ENCODE peak calls at places on chromosomes 2 and 18, in nine cellular contexts. U is activated T-cell treated with anti-CD3 and anti-CD28 coated beads for 1 hour; Q is hippocampal formation; G is cerebellum; Z is stimulated activated CD8-positive, alpha-beta memory T cell treated with anti-CD3 and anti-CD28 coated beads, Interleukin-15, amount 100 ng/mL, for 24 hours; X is central memory CD4-positive, alpha-beta T cell; K is DMS153; I is glomerular endothelial cell; Y is tibial artery. V is an unnamed sample.

GRCh38 chr18:77622009-77622692 is 372.5 kb downstream of the GALR1 start:
- DNase-seq in U (no peak), Q (no peak), G (no peak), Z (no peak), X (peak), K (no peak), I (no peak), Y (no peak), V (no peak)

GRCh38 chr18:78785706-78786105 is 193.9 kb upstream of the SALL3 start:
- DNase-seq in U (no peak), Q (no peak), G (no peak), Z (no peak), X (no peak), K (no peak), I (no peak), Y (no peak), V (no peak)

GRCh38 chr2:181456660-181457120 is 496 bp upstream of the ITGA4 start:
- DNase-seq in U (peak), Q (no peak), G (no peak), Z (no peak), X (peak), K (peak), I (no peak), Y (peak), V (no peak)

GRCh38 chr18:74803117-74803516 is 205.4 kb downstream of the ZNF407 start:
- DNase-seq in U (no peak), Q (no peak), G (no peak), Z (no peak), X (no peak), K (no peak), I (no peak), Y (no peak), V (no peak)

GRCh38 chr18:23994361-23994902 is 20.1 kb upstream of the TTC39C start:
- DNase-seq in U (no peak), Q (no peak), G (no peak), Z (no peak), X (peak), K (peak), I (no peak), Y (peak), V (no peak)

GRCh38 chr18:33123852-33124251 is 316.7 kb downstream of the CCDC178 start:
- DNase-seq in U (no peak), Q (no peak), G (no peak), Z (no peak), X (no peak), K (peak), I (no peak), Y (no peak), V (no peak)

GRCh38 chr18:3451166-3451988 is 1.4 kb downstream of the TGIF1 start:
- DNase-seq in U (peak), Q (peak), G (peak), Z (peak), X (peak), K (no peak), I (no peak), Y (peak), V (no peak)

GRCh38 chr2:159272166-159272565 is 14.3 kb downstream of the WDSUB1 start:
- DNase-seq in U (no peak), Q (no peak), G (no peak), Z (no peak), X (no peak), K (no peak), I (no peak), Y (no peak), V (no peak)

GRCh38 chr18:9825571-9826073 is 60.2 kb upstream of the TXNDC2 start:
- DNase-seq in U (no peak), Q (no peak), G (no peak), Z (no peak), X (no peak), K (peak), I (peak), Y (no peak), V (peak)

GRCh38 chr2:179588486-179589145 is 272.8 kb downstream of the ZNF385B start:
- DNase-seq in U (no peak), Q (no peak), G (no peak), Z (no peak), X (no peak), K (no peak), I (no peak), Y (no peak), V (no peak)

GRCh38 chr2:36507408-36507812 is 90.6 kb downstream of the FEZ2 start:
- DNase-seq in U (peak), Q (peak), G (peak), Z (no peak), X (no peak), K (peak), I (no peak), Y (no peak), V (peak)

GRCh38 chr2:134178109-134178877 is 75.6 kb upstream of the MGAT5 start:
- DNase-seq in U (no peak), Q (no peak), G (no peak), Z (no peak), X (peak), K (no peak), I (no peak), Y (no peak), V (no peak)

GRCh38 chr2:127410871-127411396 is 7.3 kb upstream of the PROC start:
- DNase-seq in U (no peak), Q (no peak), G (peak), Z (no peak), X (no peak), K (no peak), I (no peak), Y (no peak), V (no peak)

GRCh38 chr2:39631715-39632114 is 34.0 kb upstream of the TMEM178A start:
- DNase-seq in U (no peak), Q (no peak), G (no peak), Z (no peak), X (no peak), K (no peak), I (no peak), Y (no peak), V (no peak)

GRCh38 chr2:120576509-120577474 is 158.9 kb upstream of the GLI2 start:
- DNase-seq in U (no peak), Q (no peak), G (no peak), Z (no peak), X (no peak), K (no peak), I (no peak), Y (no peak), V (no peak)

GRCh38 chr2:195437521-195437920 is 219.5 kb upstream of the SLC39A10 start:
- DNase-seq in U (no peak), Q (no peak), G (no peak), Z (no peak), X (no peak), K (no peak), I (no peak), Y (no peak), V (no peak)

GRCh38 chr2:53768233-53768542 is 584 bp downstream of the CHAC2 start:
- DNase-seq in U (no peak), Q (no peak), G (no peak), Z (no peak), X (no peak), K (no peak), I (no peak), Y (no peak), V (no peak)

GRCh38 chr2:33457588-33458247 is 18.7 kb upstream of the RASGRP3 start:
- DNase-seq in U (no peak), Q (no peak), G (peak), Z (no peak), X (no peak), K (no peak), I (no peak), Y (peak), V (no peak)